ENCODE peak calls at places on chromosome 12, in eight cellular contexts. D is IMR-90; O is NCI-H2081; F is posterior vena cava; C is anterior cingulate cortex; E is nephron progenitor cell; X is Caki2; H is stimulated activated CD4-positive, alpha-beta T cell treated with anti-CD3 and anti-CD28 coated beads, Interleukin-4, amount 100 ng/mL, for 48 hours. U is an unnamed sample.

GRCh38 chr12:47410862-47411261 is 295.0 kb downstream of the RPAP3 start:
- DNase-seq in O (no peak), X (no peak), C (no peak), F (no peak), D (no peak), H (no peak), E (no peak), U (no peak)

GRCh38 chr12:75874456-75874855 is 157.1 kb downstream of the PHLDA1 start:
- DNase-seq in E (no peak), H (no peak), F (no peak), O (no peak), X (no peak), C (no peak), D (no peak), U (no peak)

GRCh38 chr12:89874146-89874545 is 165.5 kb upstream of the ATP2B1 start:
- DNase-seq in C (no peak), O (no peak), F (no peak), X (no peak), D (peak), E (no peak), H (no peak), U (no peak)

GRCh38 chr12:112517730-112518129 is 99.0 kb downstream of the PTPN11 start:
- DNase-seq in C (no peak), D (no peak), F (no peak), H (no peak), X (no peak), E (no peak), O (no peak), U (no peak)

GRCh38 chr12:42143401-42144173 is 1.1 kb downstream of the GXYLT1 start:
- DNase-seq in H (no peak), O (no peak), E (no peak), D (peak), C (no peak), F (no peak), X (no peak), U (peak)

GRCh38 chr12:82130763-82131162 is 227.4 kb downstream of the CCDC59 start:
- DNase-seq in X (no peak), E (no peak), F (no peak), H (no peak), O (no peak), D (no peak), C (no peak), U (no peak)

GRCh38 chr12:71693126-71693525 is 7.2 kb downstream of the TMEM19 start:
- DNase-seq in O (no peak), C (no peak), X (no peak), E (no peak), D (no peak), F (no peak), H (no peak), U (no peak)

GRCh38 chr12:92123780-92124707 is 21.6 kb downstream of the BTG1 start:
- DNase-seq in X (no peak), C (no peak), E (no peak), F (no peak), O (no peak), D (peak), H (no peak), U (no peak)

GRCh38 chr12:121767525-121768016 is 25.9 kb downstream of the RHOF start:
- DNase-seq in X (no peak), O (no peak), H (no peak), C (peak), E (no peak), F (peak), D (peak), U (no peak)

GRCh38 chr12:57276935-57277563 is 26.1 kb upstream of the STAC3 start:
- DNase-seq in O (no peak), X (peak), D (peak), C (no peak), F (no peak), H (peak), E (no peak), U (peak)

GRCh38 chr12:45130881-45131281 is 80.0 kb upstream of the DBX2 start:
- DNase-seq in D (peak), X (peak), H (peak), O (peak), F (no peak), C (peak), E (peak), U (peak)

GRCh38 chr12:106452309-106452708 is 94.8 kb downstream of the POLR3B start:
- DNase-seq in D (no peak), E (no peak), F (no peak), C (no peak), X (no peak), H (no peak), O (peak), U (no peak)

GRCh38 chr12:2447861-2448260 is 346.9 kb upstream of the FKBP4 start:
- DNase-seq in E (peak), C (no peak), F (peak), O (no peak), X (peak), D (no peak), H (no peak), U (no peak)

GRCh38 chr12:95553202-95553943 is 2.1 kb upstream of the USP44 start:
- DNase-seq in O (no peak), F (no peak), H (no peak), X (no peak), D (no peak), C (no peak), E (no peak), U (no peak)

GRCh38 chr12:51621155-51621922 is 30.3 kb downstream of the SCN8A start:
- DNase-seq in H (no peak), X (no peak), O (no peak), E (no peak), D (peak), F (no peak), C (no peak), U (no peak)

GRCh38 chr12:128298091-128298490 is 31.1 kb downstream of the TMEM132C start:
- DNase-seq in C (no peak), O (no peak), H (no peak), F (no peak), D (no peak), E (no peak), X (no peak), U (no peak)

GRCh38 chr12:61487728-61488127 is 772.5 kb upstream of the USP15 start:
- DNase-seq in C (no peak), X (no peak), O (no peak), D (no peak), E (no peak), H (no peak), F (no peak), U (peak)

GRCh38 chr12:124422570-124423523 is 128.0 kb downstream of the RFLNA start:
- DNase-seq in O (peak), C (peak), E (no peak), H (no peak), X (peak), F (peak), D (peak), U (peak)

GRCh38 chr12:2057793-2058408 is 5.1 kb downstream of the CACNA1C start:
- DNase-seq in H (no peak), O (no peak), C (no peak), D (no peak), X (no peak), E (no peak), F (no peak), U (no peak)

GRCh38 chr12:50326636-50327284 is 43.4 kb upstream of the LIMA1 start:
- DNase-seq in O (peak), F (no peak), X (peak), E (no peak), D (peak), C (no peak), H (no peak), U (peak)

GRCh38 chr12:25236190-25236589 is 14.5 kb downstream of the KRAS start:
- DNase-seq in E (no peak), H (no peak), D (peak), F (no peak), O (no peak), C (no peak), X (no peak), U (no peak)

GRCh38 chr12:131593411-131593810 is 117.5 kb upstream of the SFSWAP start:
- DNase-seq in C (no peak), X (no peak), H (no peak), O (no peak), E (no peak), D (no peak), F (no peak), U (no peak)

GRCh38 chr12:19382111-19382526 is 57.2 kb upstream of the AEBP2 start:
- DNase-seq in O (no peak), D (peak), H (peak), C (no peak), F (no peak), X (peak), E (no peak), U (peak)

GRCh38 chr12:100331871-100332270 is 25.0 kb upstream of the SLC17A8 start:
- DNase-seq in F (no peak), H (no peak), O (no peak), C (no peak), D (no peak), X (no peak), E (no peak), U (no peak)

GRCh38 chr12:47276253-47277070 is 196.7 kb upstream of the AMIGO2 start:
- DNase-seq in D (peak), F (no peak), X (no peak), E (no peak), H (no peak), O (no peak), C (no peak), U (no peak)

U was measured in endodermal cell.